ENCODE peak calls at places on chromosomes 1 and 21, in nine cellular contexts. M, Y, R, I, F, X, Q, A and Z are unnamed samples.

GRCh38 chr1:3053366-3053980 is 15.5 kb upstream of the PRDM16 start:
- DNase-seq in Q (no peak), R (no peak), X (no peak), Y (no peak), M (no peak), A (no peak), I (no peak), F (no peak), Z (no peak)

GRCh38 chr1:156905176-156905575 is 11.7 kb downstream of the PEAR1 start:
- DNase-seq in M (no peak), Q (no peak), X (no peak), R (no peak), F (no peak), A (no peak), Y (no peak), I (no peak), Z (no peak)

GRCh38 chr21:45016491-45017375 is 57.6 kb upstream of the ADARB1 start:
- DNase-seq in R (no peak), I (no peak), X (no peak), F (no peak), A (no peak), Q (peak; percentile 13), M (no peak), Y (no peak), Z (no peak)

GRCh38 chr1:78210167-78210566 is 164.4 kb downstream of the GIPC2 start:
- DNase-seq in Y (no peak), Q (no peak), R (peak; percentile 14), M (no peak), X (no peak), F (no peak), A (no peak), I (no peak), Z (peak; percentile 10)

GRCh38 chr1:119862276-119862675 is 34.0 kb downstream of the ADAM30 start:
- DNase-seq in X (no peak), I (no peak), F (no peak), A (no peak), Q (no peak), R (no peak), Y (no peak), M (peak; percentile 37), Z (no peak)

GRCh38 chr1:233599542-233600073 is 14.3 kb upstream of the KCNK1 start:
- DNase-seq in R (no peak), Y (no peak), A (no peak), M (no peak), Q (no peak), F (no peak), X (no peak), I (no peak), Z (no peak)

GRCh38 chr1:25698252-25698651 is 81.7 kb downstream of the MAN1C1 start:
- DNase-seq in I (no peak), M (no peak), R (no peak), F (no peak), Q (no peak), X (no peak), A (no peak), Y (no peak), Z (no peak)

GRCh38 chr1:91807921-91808620 is 77.9 kb downstream of the TGFBR3 start:
- DNase-seq in X (peak; percentile 51), F (no peak), R (no peak), Y (no peak), M (peak; percentile 28), I (no peak), Q (no peak), A (no peak), Z (no peak)

GRCh38 chr1:94322696-94323095 is 85.3 kb upstream of the ARHGAP29 start:
- DNase-seq in Q (no peak), R (peak; percentile 94), F (no peak), Y (no peak), A (no peak), M (peak; percentile 23), I (peak; percentile 84), X (peak; percentile 76), Z (peak; percentile 77)

GRCh38 chr1:181594553-181594952 is 111.2 kb downstream of the CACNA1E start:
- DNase-seq in X (no peak), R (no peak), F (no peak), Q (no peak), M (no peak), I (no peak), Y (no peak), A (no peak), Z (no peak)

GRCh38 chr1:153510984-153511410 is 24.8 kb downstream of the S100A6 start:
- DNase-seq in R (peak; percentile 92), M (peak; percentile 84), I (peak; percentile 70), Y (peak; percentile 77), Q (peak; percentile 81), F (peak; percentile 86), X (peak; percentile 85), A (no peak), Z (peak; percentile 83)

GRCh38 chr1:17629460-17629859 is 90.0 kb downstream of the ARHGEF10L start:
- DNase-seq in A (no peak), F (no peak), M (no peak), I (no peak), Q (no peak), X (no peak), Y (no peak), R (no peak), Z (no peak)

GRCh38 chr1:70760170-70760569 is 287.4 kb downstream of the PTGER3 start:
- DNase-seq in I (no peak), X (no peak), Q (no peak), M (peak; percentile 19), R (no peak), Y (no peak), A (no peak), F (no peak), Z (no peak)

GRCh38 chr1:189627427-189627826 is 850.2 kb downstream of the BRINP3 start:
- DNase-seq in I (no peak), X (no peak), Y (no peak), F (no peak), A (no peak), Q (no peak), M (no peak), R (peak; percentile 2), Z (no peak)

GRCh38 chr21:42097860-42098259 is 26.7 kb downstream of the UMODL1 start:
- DNase-seq in M (peak; percentile 97), A (peak; percentile 81), Y (no peak), R (peak; percentile 96), X (peak; percentile 90), Q (no peak), I (peak; percentile 66), F (peak; percentile 51), Z (peak; percentile 95)

GRCh38 chr1:159854693-159855192 is 7.7 kb downstream of the VSIG8 start:
- DNase-seq in X (peak; percentile 92), M (peak; percentile 76), F (peak; percentile 86), Y (no peak), Q (peak; percentile 91), A (no peak), R (peak; percentile 85), I (peak; percentile 54), Z (peak; percentile 82)

DNA sequence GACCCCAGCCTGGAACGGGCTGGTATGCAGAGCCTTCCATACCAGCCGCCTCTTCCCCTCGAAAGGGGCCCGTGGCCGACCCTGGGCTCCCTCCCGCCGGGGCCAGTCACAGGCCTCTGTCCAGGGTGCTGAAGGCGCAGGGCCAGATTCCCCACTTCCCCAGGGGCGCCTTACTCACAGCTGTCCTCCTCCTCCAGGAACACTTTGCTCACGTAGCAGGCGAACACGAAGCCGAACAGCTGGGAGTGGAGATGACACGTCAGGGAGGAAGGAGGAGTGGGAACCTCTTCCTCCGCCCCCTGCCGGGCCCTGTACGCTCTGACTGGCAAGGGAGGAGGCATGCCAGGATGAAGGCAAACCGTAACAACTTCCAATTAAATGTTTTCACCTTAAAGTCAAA is 57.3 kb downstream of the NKAIN1 start:
- DNase-seq in M (peak; percentile 87), Y (peak; percentile 45), A (peak; percentile 53), R (peak; percentile 94), F (peak; percentile 56), I (peak; percentile 69), Q (peak; percentile 82), X (peak; percentile 92), Z (peak; percentile 95)
- H3K4me3 ChIP-seq in M (peak overlapping the region; percentile 22), Y (peak overlapping the region; percentile 25), A (peak overlapping the region; percentile 42), R (no peak overlapping the region), F (peak overlapping the region; percentile 35), I (peak overlapping the region; percentile 41), Q (peak overlapping the region; percentile 51), X (peak overlapping the region; percentile 32), Z (peak overlapping the region; percentile 25)

GRCh38 chr1:226474443-226475111 is 66.7 kb upstream of the PARP1 start:
- DNase-seq in X (no peak), M (no peak), Y (no peak), Q (no peak), R (no peak), A (no peak), I (no peak), F (no peak), Z (no peak)

GRCh38 chr1:226479432-226479831 is 69.1 kb upstream of the STUM start:
- DNase-seq in X (no peak), Y (no peak), Q (no peak), I (no peak), A (no peak), F (peak; percentile 0), R (peak; percentile 91), M (no peak), Z (no peak)

GRCh38 chr1:226475112-226475511 is 67.2 kb upstream of the PARP1 start:
- DNase-seq in F (no peak), I (no peak), A (no peak), Y (no peak), M (no peak), X (no peak), Q (no peak), R (no peak), Z (no peak)

GRCh38 chr1:226476066-226476465 is 68.2 kb upstream of the PARP1 start:
- DNase-seq in Q (no peak), M (no peak), R (no peak), Y (no peak), X (no peak), A (no peak), F (no peak), I (no peak), Z (no peak)

GRCh38 chr1:226476657-226477319 is 68.9 kb upstream of the PARP1 start:
- DNase-seq in X (no peak), F (no peak), I (no peak), R (peak; percentile 96), A (no peak), M (no peak), Q (no peak), Y (peak; percentile 46), Z (no peak)
- TF ChIP-seq CTCF in X (no peak), F (no peak), I (no peak), R (peak; percentile 44), A (no peak), M (no peak), Q (no peak), Y (peak; percentile 30), Z (no peak)

GRCh38 chr1:117370071-117370470 is 2.8 kb downstream of the MAN1A2 start:
- DNase-seq in A (no peak), Y (no peak), R (peak; percentile 24), X (no peak), F (no peak), M (no peak), Q (no peak), I (no peak), Z (no peak)
- H3K4me3 ChIP-seq in A (peak overlapping the region; percentile 72), Y (peak overlapping the region; percentile 88), R (peak overlapping the region; percentile 91), X (peak overlapping the region; percentile 11), F (peak overlapping the region; percentile 85), M (peak overlapping the region; percentile 75), Q (peak overlapping the region; percentile 91), I (no peak overlapping the region), Z (peak overlapping the region; percentile 74)

DNA sequence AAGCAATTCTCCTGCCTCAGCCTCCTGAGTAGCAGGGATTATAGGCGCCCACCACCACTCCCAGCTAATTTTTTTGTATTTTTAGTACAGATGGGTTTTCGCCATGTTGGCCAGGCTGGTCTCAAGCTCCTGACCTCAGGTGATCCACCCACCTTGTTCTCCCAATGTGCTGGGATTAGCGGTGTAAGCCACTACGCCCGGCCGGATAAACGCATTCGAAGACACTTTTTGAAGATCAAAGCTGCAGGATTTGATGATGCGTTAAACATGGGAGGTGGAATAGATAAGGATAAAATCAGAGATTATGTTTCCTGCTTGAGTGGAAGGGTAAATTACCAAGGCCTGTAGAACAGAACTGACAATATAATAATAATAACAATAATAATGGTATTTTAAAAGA is 389.4 kb upstream of the POU3F1 start:
- DNase-seq in A (no peak), Q (no peak), Y (no peak), M (no peak), R (no peak), I (no peak), F (no peak), X (no peak), Z (no peak)
- TF ChIP-seq CTCF in A (no peak), Q (no peak), Y (no peak), M (no peak), R (no peak), I (no peak), F (no peak), X (no peak), Z (no peak)